ENCODE peak calls at places on chromosomes 1 and 21, in eight cellular contexts. Q, P, A, Y, V, U, C and S are unnamed samples. For H3K9me3, the result is how much of the 10 kb centered on the place peaks cover.

GRCh38 chr1:66523502-66523901 is 10.5 kb upstream of the SGIP1 start:
- DNase-seq in Q (no peak), P (no peak), A (no peak), Y (no peak), V (no peak), U (no peak), C (no peak), S (no peak)

GRCh38 chr21:44299458-44300261 is at the start of gene PFKL:
- DNase-seq in Q (peak), P (peak), A (peak), Y (no peak), V (no peak), U (peak), C (no peak), S (peak)

GRCh38 chr1:93865253-93865652 is 13.8 kb downstream of the DNTTIP2 start:
- DNase-seq in Q (no peak), P (no peak), A (no peak), Y (no peak), V (no peak), U (no peak), C (no peak), S (no peak)

GRCh38 chr1:233707153-233707905 is 93.4 kb downstream of the KCNK1 start:
- DNase-seq in Q (no peak), P (no peak), A (no peak), Y (no peak), V (no peak), U (no peak), C (peak), S (no peak)

GRCh38 chr1:159161001-159161718 is 10.3 kb upstream of the CADM3 start:
- DNase-seq in Q (peak), P (peak), A (peak), Y (no peak), V (no peak), U (peak), C (peak), S (peak)

GRCh38 chr1:206672011-206672688 is 12.6 kb upstream of the MAPKAPK2 start:
- DNase-seq in Q (no peak), P (no peak), A (no peak), Y (no peak), V (no peak), U (no peak), C (no peak), S (no peak)

GRCh38 chr1:238660849-238661248 is 725.5 kb upstream of the CHRM3 start:
- DNase-seq in Q (no peak), P (no peak), A (no peak), Y (no peak), V (no peak), U (no peak), C (no peak), S (no peak)

GRCh38 chr1:240173836-240174235 is 82.2 kb downstream of the FMN2 start:
- DNase-seq in Q (no peak), P (no peak), A (no peak), Y (no peak), V (no peak), U (no peak), C (no peak), S (no peak)

GRCh38 chr1:56771717-56772116 is 47.5 kb downstream of the FYB2 start:
- DNase-seq in Q (no peak), P (no peak), A (no peak), Y (no peak), V (no peak), U (no peak), C (no peak), S (no peak)

GRCh38 chr1:119984771-119985170 is 84.7 kb downstream of the NOTCH2 start:
- DNase-seq in Q (no peak), P (no peak), A (no peak), Y (no peak), V (no peak), U (no peak), C (no peak), S (no peak)

GRCh38 chr21:42237577-42237976 is 18.6 kb downstream of the ABCG1 start:
- DNase-seq in Q (no peak), P (no peak), A (no peak), Y (no peak), V (no peak), U (no peak), C (no peak), S (no peak)

GRCh38 chr1:210416681-210417080 is 88.0 kb downstream of the HHAT start:
- DNase-seq in Q (no peak), P (no peak), A (no peak), Y (no peak), V (no peak), U (no peak), C (no peak), S (no peak)

GRCh38 chr1:59020151-59020997 is 236.5 kb upstream of the JUN start:
- DNase-seq in Q (peak), P (peak), A (no peak), Y (peak), V (no peak), U (peak), C (peak), S (no peak)

GRCh38 chr1:60560701-60561100 is 487.1 kb upstream of the C1orf87 start:
- DNase-seq in Q (no peak), P (no peak), A (peak), Y (no peak), V (no peak), U (no peak), C (no peak), S (no peak)

GRCh38 chr1:24929876-24930702 is at the start of gene RUNX3:
- DNase-seq in Q (peak), P (peak), A (peak), Y (no peak), V (no peak), U (peak), C (no peak), S (peak)

GRCh38 chr1:95041491-95042165 is 31.1 kb downstream of the ALG14 start:
- DNase-seq in Q (no peak), P (no peak), A (peak), Y (no peak), V (no peak), U (peak), C (peak), S (no peak)

GRCh38 chr1:60149254-60149653 is 75.7 kb upstream of the C1orf87 start:
- DNase-seq in Q (no peak), P (peak), A (no peak), Y (no peak), V (no peak), U (peak), C (no peak), S (no peak)

GRCh38 chr21:33902349-33902748 is 13.3 kb downstream of the ATP5PO start:
- DNase-seq in Q (no peak), P (peak), A (no peak), Y (no peak), V (no peak), U (no peak), C (no peak), S (no peak)

GRCh38 chr1:18956189-18957135 is at the start of gene IFFO2:
- DNase-seq in Q (peak), P (peak), A (peak), Y (peak), V (peak), U (peak), C (peak), S (peak)

GRCh38 chr1:235888119-235888643 is 21.5 kb upstream of the LYST start:
- DNase-seq in Q (peak), P (no peak), A (no peak), Y (no peak), V (no peak), U (no peak), C (no peak), S (peak)

GRCh38 chr1:6967431-6968079 is 182.3 kb downstream of the CAMTA1 start:
- DNase-seq in Q (no peak), P (no peak), A (no peak), Y (no peak), V (no peak), U (no peak), C (no peak), S (no peak)

GRCh38 chr1:40906781-40907400 is 44.7 kb upstream of the CITED4 start:
- DNase-seq in Q (no peak), P (no peak), A (no peak), Y (no peak), V (no peak), U (no peak), C (no peak), S (no peak)

GRCh38 chr1:96971849-96972602 is 250.4 kb downstream of the PTBP2 start:
- DNase-seq in Q (no peak), P (no peak), A (no peak), Y (no peak), V (no peak), U (no peak), C (no peak), S (no peak)

GRCh38 chr1:27562483-27563406 is 41.2 kb downstream of the AHDC1 start:
- DNase-seq in Q (no peak), P (no peak), A (no peak), Y (no peak), V (no peak), U (no peak), C (no peak), S (no peak)

GRCh38 chr1:77514871-77515776 is 167.3 kb downstream of the ZZZ3 start:
- DNase-seq in Q (no peak), P (no peak), A (no peak), Y (no peak), V (no peak), U (peak), C (no peak), S (no peak)

GRCh38 chr1:156642265-156643185 is 608 bp downstream of the BCAN start:
- DNase-seq in Q (no peak), P (no peak), A (no peak), Y (no peak), V (no peak), U (no peak), C (no peak), S (no peak)

GRCh38 chr1:183100575-183100974 is 77.4 kb downstream of the LAMC1 start:
- DNase-seq in Q (no peak), P (no peak), A (no peak), Y (no peak), V (no peak), U (no peak), C (no peak), S (no peak)

GRCh38 chr21:35006771-35007170 is 42.3 kb downstream of the RUNX1 start:
- DNase-seq in Q (no peak), P (no peak), A (no peak), Y (no peak), V (no peak), U (no peak), C (no peak), S (no peak)

GRCh38 chr1:223343692-223344091 is 20.3 kb downstream of the SUSD4 start:
- DNase-seq in Q (no peak), P (no peak), A (no peak), Y (no peak), V (no peak), U (no peak), C (no peak), S (no peak)

DNA sequence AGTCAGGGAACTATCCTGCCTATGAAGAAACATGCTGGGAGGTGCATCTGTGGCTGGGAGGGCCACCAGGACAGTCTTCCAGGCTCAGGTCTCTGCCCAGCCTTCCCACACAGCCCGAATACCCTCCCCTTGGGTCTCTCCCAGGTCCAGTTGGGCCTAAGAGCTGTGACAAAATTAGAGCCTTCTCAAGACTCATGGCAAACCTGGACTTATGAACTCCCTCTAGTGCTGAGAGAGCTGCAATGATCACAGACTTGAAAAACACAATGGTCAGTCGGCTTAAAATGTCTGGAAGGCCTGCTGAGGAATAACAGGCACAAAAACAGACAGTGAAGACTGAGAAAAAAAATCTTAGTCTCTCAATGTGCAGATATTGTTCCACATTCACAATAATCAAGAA is 325.1 kb downstream of the BRINP2 start:
- DNase-seq in Q (no peak), P (no peak), A (no peak), Y (no peak), V (no peak), U (no peak), C (no peak), S (no peak)
- H3K9me3 ChIP-seq in Q (under half), P (under half), A (under half), Y (under half), V (under half), U (under half), C (under half), S (under half)

GRCh38 chr1:53731201-53731600 is 7.8 kb downstream of the GLIS1 start:
- DNase-seq in Q (no peak), P (no peak), A (no peak), Y (no peak), V (no peak), U (no peak), C (no peak), S (no peak)
- H3K9me3 ChIP-seq in Q (under half), P (under half), A (under half), Y (under half), V (under half), U (under half), C (under half), S (under half)

GRCh38 chr21:37348664-37349063 is 17.9 kb upstream of the DYRK1A start:
- DNase-seq in Q (no peak), P (no peak), A (no peak), Y (no peak), V (no peak), U (no peak), C (no peak), S (no peak)
- H3K9me3 ChIP-seq in Q (under half), P (under half), A (under half), Y (under half), V (under half), U (under half), C (under half), S (under half)

DNA sequence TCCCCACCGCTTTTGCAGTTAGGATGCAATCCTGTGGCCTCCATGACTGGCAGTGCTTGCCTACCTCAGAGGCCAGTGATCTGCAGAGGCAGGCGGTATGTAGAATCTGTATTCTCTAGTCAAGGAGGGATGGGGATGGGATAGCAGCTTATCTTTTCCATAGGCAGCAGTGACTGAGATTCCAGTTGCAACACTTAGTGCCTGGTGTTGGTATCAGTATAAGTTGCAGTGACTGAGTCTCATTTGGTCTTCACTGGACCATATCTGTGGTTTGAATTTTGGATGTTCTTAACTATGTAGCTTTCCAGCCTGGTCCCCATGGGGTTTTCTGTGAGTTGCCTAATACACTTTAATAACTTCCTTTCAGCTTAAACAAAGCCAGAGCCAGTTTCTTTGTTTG is 16.5 kb downstream of the DYRK1A start:
- DNase-seq in Q (no peak), P (no peak), A (no peak), Y (no peak), V (no peak), U (peak), C (no peak), S (no peak)
- H3K9me3 ChIP-seq in Q (under half), P (under half), A (under half), Y (under half), V (under half), U (under half), C (under half), S (under half)

GRCh38 chr1:230264342-230264741 is 161.8 kb downstream of the PGBD5 start:
- DNase-seq in Q (no peak), P (no peak), A (no peak), Y (no peak), V (no peak), U (no peak), C (no peak), S (no peak)

GRCh38 chr1:230265200-230266115 is 160.7 kb downstream of the PGBD5 start:
- DNase-seq in Q (no peak), P (peak), A (no peak), Y (no peak), V (no peak), U (no peak), C (no peak), S (no peak)

GRCh38 chr1:230268371-230269170 is 157.6 kb downstream of the PGBD5 start:
- DNase-seq in Q (no peak), P (no peak), A (peak), Y (no peak), V (no peak), U (peak), C (no peak), S (no peak)

GRCh38 chr1:230267338-230268065 is 158.6 kb downstream of the PGBD5 start:
- DNase-seq in Q (no peak), P (no peak), A (no peak), Y (no peak), V (no peak), U (no peak), C (no peak), S (no peak)

DNA sequence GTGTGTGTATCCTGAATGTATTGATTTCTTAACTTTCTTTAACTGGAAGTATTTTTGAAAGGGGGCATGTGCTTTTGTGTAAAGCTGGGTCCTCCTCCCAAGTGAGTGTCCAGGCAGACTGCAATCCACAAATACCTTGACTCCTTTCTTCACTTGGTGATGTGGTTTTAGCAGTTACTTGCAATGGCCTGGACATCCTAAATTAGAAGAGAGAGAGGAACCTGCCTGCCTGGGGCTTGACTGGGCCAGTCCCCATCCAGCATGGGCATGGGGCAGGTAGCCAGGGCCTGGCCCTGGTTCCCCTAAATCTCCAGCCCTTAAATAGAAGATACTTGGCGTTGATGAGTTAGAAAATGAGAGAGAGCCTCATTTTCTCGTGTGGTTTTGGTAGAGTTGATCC is 159.7 kb downstream of the PGBD5 start:
- DNase-seq in Q (no peak), P (no peak), A (no peak), Y (no peak), V (no peak), U (no peak), C (no peak), S (no peak)
- H3K9me3 ChIP-seq in Q (under half), P (under half), A (under half), Y (under half), V (under half), U (under half), C (under half), S (under half)

DNA sequence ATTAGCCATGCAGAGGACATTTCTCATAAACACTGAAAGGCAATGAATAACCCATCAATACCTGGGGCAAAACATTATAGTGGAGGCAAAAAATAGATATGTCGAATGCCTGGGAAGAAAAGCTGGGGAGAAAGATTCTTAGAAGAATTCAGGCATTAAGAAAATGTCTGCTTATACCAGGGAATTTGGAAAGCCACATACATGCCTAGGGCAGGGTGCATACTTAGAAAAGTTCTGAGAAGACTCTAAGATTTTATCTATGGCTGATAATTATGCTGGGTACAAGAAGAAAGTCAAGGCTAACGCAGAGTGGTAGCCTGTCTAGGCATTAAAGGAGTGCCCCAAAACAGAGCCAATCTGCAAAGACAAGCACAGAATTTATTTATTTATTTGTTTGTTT is 18.4 kb downstream of the SLAMF6 start:
- DNase-seq in Q (no peak), P (no peak), A (no peak), Y (no peak), V (no peak), U (no peak), C (no peak), S (no peak)
- H3K9me3 ChIP-seq in Q (under half), P (under half), A (under half), Y (under half), V (under half), U (under half), C (under half), S (under half)

GRCh38 chr1:165078391-165078790 is 278.1 kb downstream of the LMX1A start:
- DNase-seq in Q (no peak), P (no peak), A (no peak), Y (no peak), V (no peak), U (no peak), C (no peak), S (no peak)

GRCh38 chr1:165075725-165076370 is 280.7 kb downstream of the LMX1A start:
- DNase-seq in Q (no peak), P (no peak), A (no peak), Y (no peak), V (no peak), U (peak), C (no peak), S (no peak)

DNA sequence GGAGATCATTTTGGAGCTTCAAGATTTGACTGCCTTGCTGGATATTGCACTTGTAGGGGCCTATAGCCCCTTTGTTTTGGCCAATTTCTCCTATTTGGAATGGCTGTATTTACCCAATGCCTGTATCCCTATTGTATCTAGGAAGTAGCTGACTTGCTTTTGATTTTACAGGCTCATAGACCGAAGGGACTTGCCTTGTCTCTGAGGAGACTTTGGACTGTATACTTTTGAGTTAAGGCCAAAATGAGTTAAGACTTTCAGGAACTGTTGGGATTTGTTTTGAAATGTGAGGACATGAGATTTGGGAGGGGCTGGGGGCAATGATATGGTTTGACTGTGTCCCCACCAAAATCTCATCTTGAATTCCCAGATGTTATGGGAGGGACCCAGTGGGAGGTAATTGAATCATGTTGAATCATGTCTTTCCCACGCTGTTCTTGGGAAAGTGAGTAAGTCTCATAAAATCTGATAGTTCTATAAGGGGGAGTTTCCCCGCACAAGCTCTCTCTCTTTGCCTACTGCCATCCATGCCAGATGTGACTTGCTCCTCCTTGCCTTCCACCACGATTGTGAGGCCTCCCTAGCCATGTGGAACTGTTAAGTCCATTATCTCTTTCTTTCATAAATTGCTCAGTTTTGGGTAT is 276.1 kb downstream of the LMX1A start:
- DNase-seq in Q (no peak), P (no peak), A (no peak), Y (no peak), V (no peak), U (no peak), C (no peak), S (no peak)
- H3K9me3 ChIP-seq in Q (under half), P (under half), A (under half), Y (under half), V (under half), U (under half), C (under half), S (under half)